ENCODE peak calls at places on chromosomes 6 and 20, in nine cellular contexts. V is SK-N-SH, G is Karpas-422, T is aorta, N is colonic mucosa, K is K562, F is endothelial cell of umbilical vein, M is heart right ventricle, Z is cardiac muscle cell. J is an unnamed sample. For H3K9me3 and H3K4me1, the result is how much of the 10 kb centered on the place peaks cover.

GRCh38 chr6:3620389-3620788 is 131.1 kb downstream of the PXDC1 start:
- DNase-seq in V (no peak), G (no peak), T (no peak), N (no peak), K (no peak), F (no peak), M (no peak), Z (no peak), J (no peak)

GRCh38 chr6:142028527-142028926 is 104.2 kb upstream of the GJE1 start:
- DNase-seq in V (no peak), G (no peak), T (no peak), N (no peak), K (no peak), F (no peak), M (no peak), Z (no peak), J (no peak)

GRCh38 chr6:129860901-129861665 is at the start of gene TMEM244:
- DNase-seq in V (no peak), G (no peak), T (no peak), N (no peak), K (no peak), F (no peak), M (no peak), Z (no peak), J (no peak)

GRCh38 chr6:154399097-154399496 is 42.5 kb upstream of the IPCEF1 start:
- DNase-seq in V (no peak), G (peak), T (no peak), N (no peak), K (no peak), F (peak), M (no peak), Z (peak), J (no peak)

GRCh38 chr6:23659125-23659524 is 466.9 kb upstream of the NRSN1 start:
- DNase-seq in V (peak), G (no peak), T (no peak), N (no peak), K (no peak), F (no peak), M (no peak), Z (peak), J (no peak)

GRCh38 chr6:154343473-154344308 is 12.9 kb downstream of the IPCEF1 start:
- DNase-seq in V (no peak), G (peak), T (no peak), N (peak), K (peak), F (peak), M (peak), Z (peak), J (no peak)

GRCh38 chr6:38776515-38776914 is 61.4 kb downstream of the DNAH8 start:
- DNase-seq in V (peak), G (peak), T (no peak), N (no peak), K (no peak), F (peak), M (no peak), Z (no peak), J (no peak)

GRCh38 chr6:23547851-23548250 is 578.2 kb upstream of the NRSN1 start:
- DNase-seq in V (no peak), G (no peak), T (no peak), N (no peak), K (no peak), F (no peak), M (no peak), Z (no peak), J (no peak)

GRCh38 chr20:38766071-38766470 is 17.8 kb downstream of the ACTR5 start:
- DNase-seq in V (no peak), G (no peak), T (no peak), N (no peak), K (no peak), F (no peak), M (no peak), Z (no peak), J (no peak)

GRCh38 chr6:106360410-106360988 is at the start of gene CRYBG1:
- DNase-seq in V (peak), G (no peak), T (peak), N (peak), K (peak), F (peak), M (no peak), Z (peak), J (peak)

DNA sequence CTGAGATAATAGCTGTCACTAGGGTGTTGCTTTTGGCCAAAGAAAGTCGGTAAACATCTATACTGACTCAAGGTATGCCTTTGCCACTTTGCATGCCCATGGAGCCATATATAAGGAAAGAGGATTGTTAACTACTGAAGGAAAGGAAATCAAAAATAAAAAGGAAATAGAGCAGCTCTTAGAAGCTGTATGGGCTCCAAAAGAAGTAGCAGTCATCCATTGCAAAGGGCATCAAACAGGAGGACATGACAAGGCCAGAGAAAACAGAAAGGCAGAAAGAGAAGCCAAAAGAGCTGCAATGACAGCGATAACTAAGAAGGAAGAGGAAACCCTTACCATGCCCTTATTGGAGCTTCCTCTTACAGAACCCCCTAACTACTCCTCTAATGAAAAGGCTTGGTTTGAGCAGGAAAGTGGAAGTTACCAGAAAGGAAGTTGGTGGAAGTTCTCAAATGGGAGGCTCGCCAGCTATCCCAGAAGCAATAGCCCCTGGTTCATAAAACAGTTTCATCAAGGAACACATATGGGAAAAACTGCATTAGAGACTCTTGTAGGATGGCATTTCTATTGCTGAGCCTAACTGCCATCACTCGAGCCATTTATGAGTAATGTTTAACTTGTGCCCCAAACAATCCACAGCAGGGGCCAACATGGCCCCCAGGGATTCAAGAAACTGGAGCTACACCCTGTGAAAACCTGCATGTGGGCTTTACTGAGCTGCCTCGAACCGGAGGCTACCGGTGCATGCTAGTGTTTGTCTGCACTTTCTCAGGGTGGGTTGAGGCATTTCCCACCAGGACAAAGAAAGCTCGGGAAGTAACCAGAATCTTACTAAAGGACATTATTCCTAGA is 7.0 kb downstream of the IL22RA2 start:
- DNase-seq in V (no peak), G (peak), T (no peak), N (no peak), K (no peak), F (no peak), M (no peak), Z (no peak), J (no peak)
- H3K9me3 ChIP-seq in V (under half), G (under half), T (under half), N (under half), K (under half), F (under half), M (under half), Z (under half), J (under half)

GRCh38 chr6:30542404-30542725 is 13.9 kb downstream of the GNL1 start:
- DNase-seq in V (no peak), G (peak), T (no peak), N (no peak), K (no peak), F (peak), M (no peak), Z (no peak), J (no peak)
- H3K4me3 ChIP-seq in V (no peak), G (peak), T (no peak), N (no peak), K (no peak), F (peak), M (no peak), Z (no peak), J (no peak)

DNA sequence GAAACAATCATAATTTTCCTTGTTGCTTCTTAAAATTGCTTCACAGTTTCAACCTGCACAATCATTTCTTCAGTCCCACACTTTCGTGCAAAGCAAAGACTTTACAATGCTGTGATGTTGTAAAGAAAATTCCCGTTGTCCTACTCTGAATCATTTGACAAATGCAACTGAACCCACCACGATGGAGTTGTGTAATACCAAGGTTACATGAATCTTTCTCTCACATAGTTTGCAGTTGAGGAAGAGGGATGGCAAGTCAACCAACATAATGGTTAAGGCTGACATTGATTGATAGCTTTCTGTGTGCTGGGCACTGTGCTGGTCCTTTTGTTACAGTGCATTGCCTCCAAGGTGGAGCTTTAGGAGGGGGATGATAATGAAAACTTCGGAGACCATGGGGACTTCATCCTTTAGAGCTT is 96.7 kb downstream of the LY86 start:
- DNase-seq in V (no peak), G (no peak), T (no peak), N (no peak), K (no peak), F (no peak), M (no peak), Z (no peak), J (no peak)
- H3K4me1 ChIP-seq in V (under half), G (under half), T (under half), N (under half), K (half or more), F (under half), M (half or more), Z (under half), J (under half)

DNA sequence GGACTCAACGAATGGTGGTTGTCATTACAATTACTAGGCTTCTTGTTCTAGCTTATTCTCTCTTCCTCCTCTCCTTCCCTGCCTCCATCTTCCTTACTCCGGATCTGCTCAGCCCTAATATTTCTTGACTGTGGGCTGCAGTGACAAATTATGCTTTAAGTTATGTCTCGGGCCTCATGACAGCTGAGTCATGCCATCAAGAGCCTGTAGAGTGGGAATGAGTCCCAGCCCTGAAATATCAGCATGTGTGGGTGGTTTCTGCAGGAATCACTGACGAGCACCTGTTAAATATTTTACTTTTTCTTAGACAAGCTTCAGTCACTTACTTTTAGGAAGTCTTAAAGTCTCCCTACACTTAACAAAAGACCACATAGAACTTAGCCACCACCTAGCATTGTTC is 83.1 kb upstream of the CBLN4 start:
- DNase-seq in V (no peak), G (no peak), T (no peak), N (no peak), K (no peak), F (no peak), M (no peak), Z (no peak), J (no peak)
- H3K9me3 ChIP-seq in V (under half), G (under half), T (under half), N (under half), K (under half), F (under half), M (under half), Z (under half), J (under half)

GRCh38 chr6:54465649-54466300 is 157.5 kb downstream of the TINAG start:
- DNase-seq in V (no peak), G (no peak), T (no peak), N (no peak), K (no peak), F (no peak), M (no peak), Z (no peak), J (no peak)

GRCh38 chr6:54473328-54473727 is 165.1 kb downstream of the TINAG start:
- DNase-seq in V (no peak), G (no peak), T (no peak), N (no peak), K (no peak), F (no peak), M (no peak), Z (no peak), J (no peak)

GRCh38 chr6:54467384-54467783 is 159.1 kb downstream of the TINAG start:
- DNase-seq in V (no peak), G (no peak), T (no peak), N (no peak), K (no peak), F (no peak), M (no peak), Z (no peak), J (no peak)
- H3K4me3 ChIP-seq in V (no peak), G (no peak), T (no peak), N (no peak), K (no peak), F (no peak), M (no peak), Z (no peak), J (no peak)

J was measured in right cardiac atrium.